ENCODE peak calls at places on chromosomes 12 and 14, in seven cellular contexts. W is stomach, I is testis, V is esophagus muscularis mucosa, P is HCT116, X is esophagus squamous epithelium, N is IMR-90. F is an unnamed sample.

GRCh38 chr14:92651793-92652382 is 96.5 kb downstream of the LGMN start:
- DNase-seq in W (peak; percentile 44), X (no peak), I (peak; percentile 73), P (no peak), N (no peak), V (no peak), F (peak; percentile 79)

GRCh38 chr14:61476737-61477410 is 155.5 kb downstream of the PRKCH start:
- DNase-seq in I (peak; percentile 22), W (peak; percentile 48), N (peak; percentile 99), X (no peak), P (no peak), V (no peak), F (peak; percentile 83)

GRCh38 chr14:99721792-99722516 is 37.9 kb downstream of the CYP46A1 start:
- DNase-seq in W (no peak), X (no peak), I (no peak), P (no peak), V (no peak), N (no peak), F (no peak)

GRCh38 chr12:119949145-119949544 is 39.9 kb upstream of the BICDL1 start:
- DNase-seq in N (no peak), W (peak; percentile 30), V (no peak), X (no peak), I (no peak), P (no peak), F (no peak)

GRCh38 chr12:32522322-32523221 is 123.2 kb downstream of the FGD4 start:
- DNase-seq in W (no peak), V (no peak), P (no peak), N (no peak), I (no peak), X (no peak), F (no peak)

GRCh38 chr12:52581481-52581880 is 7.8 kb upstream of the KRT74 start:
- DNase-seq in W (no peak), P (no peak), N (peak; percentile 10), I (no peak), V (no peak), X (no peak), F (no peak)

GRCh38 chr12:127555071-127555470 is 711.9 kb upstream of the TMEM132C start:
- DNase-seq in I (no peak), P (no peak), V (no peak), X (no peak), W (no peak), N (no peak), F (no peak)

GRCh38 chr12:111410229-111411186 is 4.8 kb downstream of the SH2B3 start:
- DNase-seq in W (no peak), N (no peak), I (no peak), X (no peak), V (no peak), P (no peak), F (no peak)

GRCh38 chr12:7907009-7907408 is 29.0 kb downstream of the SLC2A3 start:
- DNase-seq in X (no peak), N (peak; percentile 61), V (no peak), P (peak; percentile 56), W (peak; percentile 39), I (peak; percentile 22), F (no peak)

GRCh38 chr12:16187684-16188083 is 89.8 kb downstream of the SLC15A5 start:
- DNase-seq in V (no peak), X (no peak), P (no peak), I (no peak), N (no peak), W (no peak), F (no peak)

GRCh38 chr14:61923348-61923747 is 161.1 kb downstream of the SNAPC1 start:
- DNase-seq in N (peak; percentile 63), P (no peak), X (no peak), I (no peak), V (no peak), W (no peak), F (no peak)

GRCh38 chr14:101937926-101938767 is 26.2 kb upstream of the DYNC1H1 start:
- DNase-seq in P (no peak), W (no peak), I (no peak), V (no peak), N (no peak), X (no peak), F (no peak)

GRCh38 chr14:103033744-103034143 is 23.6 kb downstream of the CDC42BPB start:
- DNase-seq in V (no peak), P (no peak), X (no peak), I (no peak), N (no peak), W (no peak), F (no peak)

GRCh38 chr12:110743571-110744093 is 941 bp upstream of the PPP1CC start:
- DNase-seq in N (no peak), X (no peak), P (no peak), V (no peak), I (peak; percentile 41), W (no peak), F (peak; percentile 70)

GRCh38 chr12:70177637-70178036 is 65.6 kb upstream of the CNOT2 start:
- DNase-seq in V (no peak), P (no peak), I (no peak), W (no peak), N (no peak), X (no peak), F (no peak)

GRCh38 chr14:103883263-103883523 is 35.8 kb upstream of the PPP1R13B start:
- DNase-seq in X (no peak), P (no peak), V (no peak), I (no peak), N (no peak), W (no peak), F (peak; percentile 65)

GRCh38 chr12:20477691-20478090 is 109.4 kb downstream of the PDE3A start:
- DNase-seq in N (peak; percentile 1), V (no peak), W (no peak), P (no peak), X (no peak), I (no peak), F (no peak)

GRCh38 chr14:104636131-104636530 is 31.6 kb upstream of the TMEM179 start:
- DNase-seq in W (no peak), N (no peak), P (no peak), X (no peak), V (no peak), I (no peak), F (no peak)

GRCh38 chr12:105983622-105984325 is 155.0 kb downstream of the NUAK1 start:
- DNase-seq in W (no peak), P (no peak), V (no peak), X (no peak), N (peak; percentile 93), I (no peak), F (no peak)

GRCh38 chr14:52360831-52361230 is 46.7 kb downstream of the PTGER2 start:
- DNase-seq in N (no peak), X (no peak), I (peak; percentile 61), W (peak; percentile 46), V (no peak), P (no peak), F (no peak)

GRCh38 chr12:53298154-53298553 is 1.3 kb upstream of the MYG1 start:
- DNase-seq in X (no peak), N (peak; percentile 97), V (no peak), W (no peak), I (no peak), P (no peak), F (no peak)

GRCh38 chr12:71640316-71640715 is 23.3 kb downstream of the ZFC3H1 start:
- DNase-seq in P (no peak), N (no peak), V (no peak), W (peak; percentile 28), I (no peak), X (no peak), F (no peak)
- TF ChIP-seq POLR2A in P (no peak), N (no peak), V (no peak), W (no peak), I (no peak), X (no peak), F (no peak)

GRCh38 chr14:49634547-49635334 is at the start of gene DNAAF2:
- DNase-seq in N (peak; percentile 76), P (no peak), X (peak; percentile 14), I (peak; percentile 80), V (no peak), W (peak; percentile 63), F (peak; percentile 60)

GRCh38 chr14:49637534-49638078 is 2.6 kb upstream of the DNAAF2 start:
- DNase-seq in P (no peak), I (no peak), W (no peak), N (peak; percentile 62), V (no peak), X (no peak), F (no peak)

GRCh38 chr14:49636866-49637265 is 1.8 kb upstream of the DNAAF2 start:
- DNase-seq in P (no peak), V (no peak), I (no peak), X (no peak), N (no peak), W (no peak), F (no peak)

DNA sequence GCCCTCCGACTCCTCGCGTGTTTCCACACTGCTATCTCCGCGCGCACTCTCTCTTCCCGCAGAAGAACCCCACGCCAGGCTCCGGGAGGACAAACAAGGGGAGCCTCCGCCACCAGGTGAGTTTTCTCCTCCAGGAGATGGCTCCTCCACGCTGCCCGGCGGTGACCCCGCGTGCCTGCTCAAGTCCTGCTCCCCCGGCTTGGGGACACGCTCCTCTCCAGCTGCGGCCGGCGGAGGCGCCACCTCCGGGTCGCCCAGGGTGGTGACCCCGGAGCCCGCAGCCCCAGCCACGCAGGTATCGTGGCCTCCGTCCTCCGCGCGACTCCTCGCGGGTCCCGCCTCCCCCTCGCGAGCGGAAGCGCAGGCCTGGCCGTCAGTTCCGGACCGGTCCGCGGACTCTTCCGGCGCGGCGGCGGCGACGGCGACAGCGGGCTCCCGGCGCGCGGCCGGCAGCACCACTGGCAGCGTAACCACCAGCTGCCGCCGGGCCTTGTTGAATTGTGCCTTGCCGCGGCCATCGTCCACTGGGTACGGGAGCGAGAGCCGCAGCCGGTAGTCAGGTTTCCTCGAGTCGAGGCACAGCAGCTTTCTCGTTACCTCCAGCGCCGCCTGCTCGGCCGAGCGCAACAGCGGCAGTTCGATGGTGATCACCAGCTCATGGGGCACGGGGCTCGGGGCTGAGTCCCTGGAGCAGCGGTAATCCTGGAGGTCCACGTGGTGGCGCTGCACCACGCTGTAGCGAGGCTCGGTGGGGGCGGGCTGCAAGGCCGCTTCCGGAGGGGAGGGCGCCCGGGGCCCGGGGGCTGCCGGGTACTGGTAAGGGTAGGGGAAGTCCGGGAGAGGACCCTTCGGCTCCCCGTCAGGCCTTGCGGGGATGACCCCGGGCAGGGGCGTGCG is 1.1 kb downstream of the DNAAF2 start:
- DNase-seq in V (peak; percentile 97), W (peak; percentile 91), N (peak; percentile 95), X (peak; percentile 71), I (peak; percentile 95), P (peak; percentile 88), F (peak; percentile 94)
- TF ChIP-seq POLR2A in V (peak; percentile 76), W (peak; percentile 36), N (peak; percentile 69), X (peak; percentile 87), I (no peak), P (peak; percentile 60), F (peak; percentile 80)

GRCh38 chr12:6662906-6663742 is at the start of gene ING4:
- DNase-seq in W (peak; percentile 98), V (peak; percentile 99), N (peak; percentile 99), X (peak; percentile 93), I (peak; percentile 100), P (peak; percentile 99), F (peak; percentile 98)
- TF ChIP-seq POLR2A in W (no peak), V (no peak), N (peak; percentile 80), X (peak; percentile 30), I (no peak), P (no peak), F (no peak)

DNA sequence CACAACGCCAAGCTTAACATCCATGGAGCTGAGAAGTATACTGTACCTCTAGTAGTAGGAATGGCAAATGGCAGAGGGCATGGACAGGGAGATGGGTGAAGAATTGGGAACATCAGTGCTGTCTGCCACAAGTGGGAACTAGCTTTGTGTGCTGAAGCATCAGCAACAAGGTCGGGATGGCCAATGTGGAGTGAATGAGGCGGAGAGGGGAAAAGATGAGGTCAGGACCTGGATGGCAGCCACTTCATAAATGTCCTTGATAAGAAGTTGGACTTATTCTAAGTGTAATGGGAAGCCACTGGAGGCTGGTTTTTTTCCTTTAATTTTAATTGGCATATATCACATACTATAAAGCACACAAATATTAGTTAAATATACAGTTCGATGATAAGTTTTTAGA is 21.9 kb upstream of the CLMN start:
- DNase-seq in P (no peak), I (peak; percentile 81), V (no peak), X (no peak), W (no peak), N (no peak), F (no peak)
- TF ChIP-seq POLR2A in P (no peak), I (no peak), V (no peak), X (no peak), W (no peak), N (no peak), F (no peak)

F was measured in Peyer's patch.